ENCODE peak calls at places on chromosomes 6 and 20, in four cellular contexts. M is psoas muscle, P is ovary, U is upper lobe of left lung. R is an unnamed sample.

GRCh38 chr20:36579996-36580545 is 6.7 kb downstream of the TGIF2 start:
- DNase-seq in P (no peak), U (no peak), M (no peak), R (peak)

GRCh38 chr6:129331450-129332138 is 378.4 kb downstream of the ARHGAP18 start:
- DNase-seq in U (no peak), M (no peak), P (no peak), R (peak)

GRCh38 chr6:32819729-32820128 is 2.9 kb upstream of the HLA-DOB start:
- DNase-seq in M (no peak), P (no peak), U (no peak), R (peak)

GRCh38 chr20:32993484-32994050 is 10.7 kb downstream of the SUN5 start:
- DNase-seq in U (no peak), M (no peak), P (no peak), R (no peak)

GRCh38 chr20:11867286-11867921 is 50.3 kb upstream of the BTBD3 start:
- DNase-seq in U (no peak), P (no peak), M (no peak), R (no peak)

GRCh38 chr6:31055401-31055800 is 45.1 kb downstream of the MUC22 start:
- DNase-seq in U (no peak), M (no peak), P (no peak), R (no peak)

GRCh38 chr6:4665489-4666417 is 110.5 kb upstream of the CDYL start:
- DNase-seq in M (no peak), U (no peak), P (no peak), R (peak)

GRCh38 chr6:56965126-56965525 is 10.2 kb downstream of the BEND6 start:
- DNase-seq in U (no peak), M (no peak), P (no peak), R (no peak)

GRCh38 chr6:35050291-35050987 is 90.7 kb downstream of the TCP11 start:
- DNase-seq in U (no peak), P (no peak), M (no peak), R (no peak)

GRCh38 chr6:112571486-112571885 is 224.4 kb downstream of the RFPL4B start:
- DNase-seq in M (no peak), U (no peak), P (peak), R (peak)

GRCh38 chr20:48295445-48295903 is 510.2 kb upstream of the SULF2 start:
- DNase-seq in P (no peak), M (no peak), U (no peak), R (peak)

GRCh38 chr6:20534906-20535305 is 649 bp downstream of the CDKAL1 start:
- DNase-seq in P (no peak), U (no peak), M (no peak), R (peak)

GRCh38 chr6:161736796-161737292 is 463.0 kb upstream of the AGPAT4 start:
- DNase-seq in M (no peak), U (no peak), P (no peak), R (no peak)

GRCh38 chr6:348860-349396 is 42.6 kb upstream of the IRF4 start:
- DNase-seq in M (no peak), P (no peak), U (peak), R (no peak)

GRCh38 chr6:121858976-121859375 is 423.5 kb downstream of the GJA1 start:
- DNase-seq in U (no peak), M (no peak), P (no peak), R (peak)

GRCh38 chr6:163667372-163668060 is 253.0 kb downstream of the QKI start:
- DNase-seq in M (no peak), U (no peak), P (no peak), R (no peak)

GRCh38 chr6:57221191-57221935 is 744 bp downstream of the RAB23 start:
- DNase-seq in U (peak), M (peak), P (peak), R (peak)

GRCh38 chr6:146190581-146190980 is 161.7 kb downstream of the GRM1 start:
- DNase-seq in U (no peak), M (no peak), P (no peak), R (no peak)

GRCh38 chr6:28496099-28496779 is 19.4 kb downstream of the GPX6 start:
- DNase-seq in U (no peak), P (no peak), M (no peak), R (peak)

GRCh38 chr20:38863024-38863851 is 57.7 kb downstream of the PPP1R16B start:
- DNase-seq in M (no peak), U (no peak), P (no peak), R (no peak)

GRCh38 chr20:24782801-24783630 is 166.1 kb upstream of the CST7 start:
- DNase-seq in U (no peak), M (peak), P (no peak), R (no peak)
- TF ChIP-seq CTCF in U (no peak), M (no peak), P (no peak), R (no peak)

GRCh38 chr20:2799688-2800589 is 488 bp downstream of the CPXM1 start:
- DNase-seq in U (peak), P (no peak), M (no peak), R (peak)
- H3K4me3 ChIP-seq in U (peak), P (peak), M (peak), R (peak)

DNA sequence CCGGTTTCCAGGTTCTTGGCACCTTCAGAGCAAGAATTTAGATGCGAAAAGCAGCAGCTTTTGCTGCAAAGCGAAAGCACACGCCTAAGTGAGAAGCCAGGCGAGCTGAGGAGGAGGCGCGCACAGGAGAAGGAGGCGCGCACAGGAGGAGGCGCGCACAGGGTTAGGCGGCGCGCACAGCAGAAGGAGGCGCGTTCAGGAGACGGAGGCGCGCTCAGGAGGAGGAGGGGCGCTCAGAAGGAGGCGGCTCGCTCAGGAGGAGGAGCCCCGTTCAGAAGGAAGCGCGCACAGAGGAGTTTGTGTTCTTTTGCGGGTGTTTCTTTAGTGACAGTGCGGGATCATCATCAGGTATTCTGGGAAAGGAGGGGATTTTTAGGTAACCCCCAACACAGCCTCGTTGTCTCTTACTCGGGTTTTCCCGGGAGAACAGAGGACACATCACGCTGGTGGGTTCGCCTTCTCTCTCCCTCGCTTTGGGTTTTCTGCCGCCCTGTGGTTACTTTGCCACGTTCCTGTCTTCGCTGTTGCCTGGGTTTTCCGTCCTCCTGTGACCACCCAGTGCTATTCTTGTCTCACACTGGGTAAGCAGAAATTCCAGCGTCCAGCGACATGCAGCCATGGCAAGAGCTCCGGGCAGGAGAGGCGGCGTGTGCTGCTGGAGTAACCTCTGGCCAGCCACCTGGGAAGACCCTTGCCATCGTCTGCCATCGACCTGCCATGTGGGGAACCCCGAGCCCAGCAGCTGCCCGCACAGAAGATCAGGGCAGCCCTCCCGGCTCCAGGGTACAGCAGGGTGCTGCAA is 47.0 kb downstream of the WDR27 start:
- DNase-seq in P (peak), M (peak), U (peak), R (peak)
- TF ChIP-seq CTCF in P (peak), M (no peak), U (no peak), R (peak)

GRCh38 chr6:152129606-152130249 is 322.2 kb downstream of the ESR1 start:
- DNase-seq in P (peak), U (peak), M (no peak), R (peak)
- H3K4me3 ChIP-seq in P (peak), U (peak), M (peak), R (peak)

DNA sequence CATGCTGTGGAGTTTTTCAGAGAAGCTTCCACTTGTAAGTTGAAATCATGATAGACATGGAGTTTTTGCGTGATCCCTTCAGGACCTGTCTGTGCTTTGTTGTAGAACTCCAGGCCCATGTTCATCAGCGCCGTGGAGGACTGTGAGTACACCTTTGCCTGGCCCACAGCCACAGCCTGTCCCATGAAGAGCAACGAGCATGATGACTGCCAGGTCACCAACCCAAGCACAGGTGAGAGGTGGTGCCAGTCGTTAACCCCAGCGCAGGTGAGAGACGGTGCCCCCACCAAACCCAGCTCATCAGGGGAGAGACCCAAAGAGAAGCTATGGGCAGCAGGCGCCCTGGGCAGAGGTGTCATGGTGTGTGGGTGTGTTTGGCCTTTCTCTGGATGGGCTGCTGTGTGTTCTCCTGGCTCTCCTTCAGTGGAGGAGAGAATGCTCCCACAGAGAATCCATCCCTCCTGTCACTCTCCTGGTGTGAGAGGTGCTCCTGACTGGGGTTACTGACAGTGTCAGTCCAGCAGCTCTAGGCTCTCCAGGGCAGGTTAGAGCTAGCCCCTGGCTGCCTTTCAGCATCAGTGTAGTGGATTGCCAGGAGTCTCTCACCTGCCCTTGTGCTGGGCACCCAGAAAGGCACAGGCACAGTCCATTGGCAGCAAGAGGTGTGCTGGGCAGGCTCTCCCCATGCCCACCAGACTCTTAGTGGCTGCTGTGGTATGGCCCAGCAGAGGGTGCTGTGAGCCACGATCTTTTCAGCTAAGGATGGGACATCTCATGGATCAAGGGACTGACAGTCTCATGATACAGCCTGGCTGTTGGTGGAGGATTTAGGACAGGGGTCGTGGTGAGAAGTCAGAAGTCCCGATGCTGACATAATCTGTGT is 49.6 kb upstream of the SLC22A1 start:
- DNase-seq in P (no peak), M (no peak), U (no peak), R (no peak)
- TF ChIP-seq CTCF in P (no peak), M (no peak), U (no peak), R (no peak)

GRCh38 chr6:143245656-143246055 is 185.0 kb downstream of the AIG1 start:
- DNase-seq in P (no peak), U (no peak), M (no peak), R (no peak)

GRCh38 chr6:143236151-143236788 is 175.6 kb downstream of the AIG1 start:
- DNase-seq in U (peak), M (peak), P (no peak), R (no peak)

GRCh38 chr6:143238306-143238705 is 177.6 kb downstream of the AIG1 start:
- DNase-seq in M (no peak), U (no peak), P (no peak), R (no peak)

GRCh38 chr6:143243786-143244185 is 183.1 kb downstream of the AIG1 start:
- DNase-seq in M (no peak), P (no peak), U (no peak), R (no peak)

DNA sequence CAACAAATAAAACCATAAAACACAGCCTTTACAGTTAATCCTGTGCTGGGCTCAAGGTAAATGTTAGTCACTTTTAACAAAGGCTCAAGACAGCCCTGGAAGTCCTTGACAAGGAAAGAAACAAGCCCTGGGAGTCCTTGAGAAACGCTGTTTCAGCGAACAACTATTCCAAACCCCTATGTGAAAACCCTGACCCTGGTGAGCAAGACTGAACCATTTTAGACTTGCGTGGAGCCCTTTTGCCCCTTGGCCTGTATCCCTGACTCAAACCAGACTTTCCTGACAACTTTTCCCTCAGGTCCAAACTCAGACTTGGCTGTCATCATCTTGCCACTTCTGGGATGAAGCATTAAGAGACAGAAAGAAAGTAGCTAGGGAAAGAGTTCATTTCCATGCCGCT is 180.4 kb downstream of the AIG1 start:
- DNase-seq in M (no peak), P (peak), U (no peak), R (peak)
- H3K4me3 ChIP-seq in M (no peak), P (no peak), U (no peak), R (no peak)

GRCh38 chr6:115643762-115644161 is 416.9 kb downstream of the FRK start:
- DNase-seq in U (no peak), P (no peak), M (no peak), R (no peak)
- TF ChIP-seq CTCF in U (no peak), P (no peak), M (no peak), R (no peak)

GRCh38 chr6:169559001-169559441 is 142.8 kb downstream of the WDR27 start:
- DNase-seq in P (no peak), U (no peak), M (no peak), R (peak)
- H3K4me3 ChIP-seq in P (no peak), U (no peak), M (no peak), R (no peak)